ENCODE peak calls at places on chromosomes 12 and 14, in eight cellular contexts. C, O, P, R, Q, S, L and E are unnamed samples.

GRCh38 chr12:104738371-104738710 is 219.7 kb downstream of the SLC41A2 start:
- DNase-seq in C (no peak), O (no peak), P (no peak), R (no peak), Q (no peak), S (no peak), L (no peak), E (no peak)

GRCh38 chr14:87935081-87935828 is 57.7 kb downstream of the GALC start:
- DNase-seq in C (no peak), O (no peak), P (no peak), R (no peak), Q (no peak), S (no peak), L (no peak), E (no peak)

GRCh38 chr14:64758711-64759554 is 54.7 kb downstream of the PLEKHG3 start:
- DNase-seq in C (peak; percentile 83), O (peak; percentile 63), P (peak; percentile 82), R (peak; percentile 79), Q (peak; percentile 75), S (peak; percentile 75), L (no peak), E (no peak)

GRCh38 chr12:130838284-130838950 is 633 bp downstream of the STX2 start:
- DNase-seq in C (peak; percentile 23), O (peak; percentile 72), P (peak; percentile 37), R (no peak), Q (peak; percentile 59), S (peak; percentile 39), L (no peak), E (no peak)

GRCh38 chr14:105093426-105094192 is 28.4 kb upstream of the GPR132 start:
- DNase-seq in C (peak; percentile 76), O (peak; percentile 68), P (peak; percentile 93), R (no peak), Q (peak; percentile 78), S (peak; percentile 84), L (peak; percentile 96), E (no peak)

GRCh38 chr12:24081092-24081529 is 131.6 kb upstream of the SOX5 start:
- DNase-seq in C (no peak), O (no peak), P (no peak), R (no peak), Q (no peak), S (no peak), L (no peak), E (no peak)

GRCh38 chr12:115182239-115182638 is 498.3 kb upstream of the TBX3 start:
- DNase-seq in C (no peak), O (no peak), P (no peak), R (no peak), Q (no peak), S (no peak), L (no peak), E (no peak)

GRCh38 chr12:131364903-131365820 is 345.7 kb upstream of the SFSWAP start:
- DNase-seq in C (peak; percentile 63), O (no peak), P (no peak), R (no peak), Q (no peak), S (peak; percentile 64), L (no peak), E (no peak)

GRCh38 chr14:100975668-100976067 is 72.1 kb upstream of the RTL1 start:
- DNase-seq in C (no peak), O (no peak), P (no peak), R (no peak), Q (no peak), S (no peak), L (no peak), E (no peak)

GRCh38 chr14:69325646-69326265 is 65.8 kb downstream of the GALNT16 start:
- DNase-seq in C (peak; percentile 5), O (peak; percentile 37), P (no peak), R (no peak), Q (no peak), S (no peak), L (no peak), E (no peak)

GRCh38 chr12:121003650-121004049 is 12.6 kb downstream of the C12orf43 start:
- DNase-seq in C (no peak), O (no peak), P (peak; percentile 63), R (no peak), Q (peak; percentile 30), S (no peak), L (peak; percentile 57), E (no peak)

GRCh38 chr14:87916886-87917275 is 76.1 kb downstream of the GALC start:
- DNase-seq in C (no peak), O (no peak), P (no peak), R (no peak), Q (no peak), S (no peak), L (no peak), E (no peak)

GRCh38 chr14:23827100-23827892 is 126.3 kb upstream of the DHRS4 start:
- DNase-seq in C (no peak), O (no peak), P (no peak), R (no peak), Q (no peak), S (no peak), L (peak; percentile 28), E (no peak)

GRCh38 chr12:121822393-121823100 is 18.7 kb downstream of the SETD1B start:
- DNase-seq in C (no peak), O (no peak), P (no peak), R (no peak), Q (no peak), S (no peak), L (peak; percentile 74), E (no peak)

GRCh38 chr12:27361372-27361771 is 28.7 kb downstream of the BMAL2 start:
- DNase-seq in C (no peak), O (no peak), P (no peak), R (no peak), Q (no peak), S (no peak), L (no peak), E (no peak)

GRCh38 chr14:81986005-81986404 is 452.4 kb upstream of the SEL1L start:
- DNase-seq in C (no peak), O (no peak), P (no peak), R (no peak), Q (no peak), S (no peak), L (no peak), E (no peak)

GRCh38 chr14:81980601-81981310 is 447.1 kb upstream of the SEL1L start:
- DNase-seq in C (no peak), O (no peak), P (no peak), R (no peak), Q (no peak), S (no peak), L (no peak), E (no peak)

GRCh38 chr14:81982056-81982455 is 448.4 kb upstream of the SEL1L start:
- DNase-seq in C (no peak), O (no peak), P (no peak), R (no peak), Q (no peak), S (no peak), L (no peak), E (no peak)

DNA sequence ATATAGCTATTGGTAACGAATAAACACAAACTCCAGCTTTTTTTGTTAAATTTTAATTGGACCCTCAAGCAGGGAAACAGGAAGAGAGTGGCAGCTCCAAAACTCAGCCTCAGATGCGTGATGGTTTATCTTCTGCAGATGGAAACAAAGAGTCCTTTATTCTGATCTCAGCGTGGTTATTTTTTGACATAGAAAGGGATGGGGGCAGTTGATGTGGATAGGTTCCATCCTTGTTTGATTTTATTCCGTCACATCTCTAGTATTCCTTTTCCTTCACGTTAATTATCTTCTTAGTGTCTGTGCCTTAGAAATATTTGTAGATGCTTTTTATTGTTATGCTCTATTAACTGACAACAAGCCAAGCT is 447.6 kb upstream of the SEL1L start:
- DNase-seq in C (no peak), O (no peak), P (no peak), R (no peak), Q (no peak), S (no peak), L (no peak), E (no peak)
- H3K27ac ChIP-seq in C (no peak overlapping the region), O (no peak overlapping the region), P (no peak overlapping the region), R (no peak overlapping the region), Q (no peak overlapping the region), S (no peak overlapping the region), L (no peak overlapping the region), E (no peak overlapping the region)

DNA sequence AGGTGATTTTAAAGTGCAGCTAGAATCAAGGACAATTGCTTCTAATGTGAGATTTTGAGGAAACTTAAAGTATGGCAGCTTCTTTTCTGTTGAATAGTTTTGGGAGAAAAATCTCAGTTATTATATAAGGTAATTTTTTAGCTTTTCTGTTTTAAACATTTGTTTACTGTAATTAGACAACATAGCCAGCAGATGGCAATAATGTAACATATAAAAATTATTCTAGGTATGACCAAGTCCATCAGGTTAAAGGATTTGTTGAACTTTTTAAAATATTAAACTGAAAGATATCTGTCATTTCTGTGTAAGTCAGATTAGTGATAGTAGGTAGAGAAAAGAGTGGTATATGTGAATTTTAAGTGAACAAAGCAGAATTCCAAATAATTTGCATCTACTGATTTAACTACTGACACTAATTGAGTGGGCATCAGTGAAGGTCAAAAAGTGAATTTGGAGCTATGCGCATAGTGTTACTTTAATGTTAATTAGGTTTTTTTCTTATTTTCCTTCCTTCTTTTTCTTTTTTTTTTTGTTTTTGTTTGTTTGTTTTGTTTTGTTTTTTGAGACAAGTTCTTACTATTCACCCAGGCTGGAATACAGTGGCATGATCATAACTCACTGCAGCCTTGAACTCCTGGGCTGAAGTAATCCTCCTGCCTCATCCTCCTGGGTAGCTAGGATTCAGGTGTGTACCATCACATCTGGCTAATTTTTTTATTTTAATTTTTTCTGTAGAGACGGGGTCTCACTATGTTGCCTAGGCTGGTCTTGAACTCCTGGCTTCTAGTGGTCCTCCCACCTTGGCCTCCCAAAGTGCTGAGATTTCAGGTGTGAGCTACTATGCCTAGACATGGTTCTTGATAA is 18.6 kb downstream of the PRORP start:
- DNase-seq in C (no peak), O (no peak), P (no peak), R (no peak), Q (no peak), S (no peak), L (no peak), E (no peak)
- TF ChIP-seq CTCF in C (no peak), O (no peak), P (peak; percentile 31), R (peak; percentile 26), Q (peak; percentile 18), S (peak; percentile 60), L (peak; percentile 38), E (peak; percentile 49)

DNA sequence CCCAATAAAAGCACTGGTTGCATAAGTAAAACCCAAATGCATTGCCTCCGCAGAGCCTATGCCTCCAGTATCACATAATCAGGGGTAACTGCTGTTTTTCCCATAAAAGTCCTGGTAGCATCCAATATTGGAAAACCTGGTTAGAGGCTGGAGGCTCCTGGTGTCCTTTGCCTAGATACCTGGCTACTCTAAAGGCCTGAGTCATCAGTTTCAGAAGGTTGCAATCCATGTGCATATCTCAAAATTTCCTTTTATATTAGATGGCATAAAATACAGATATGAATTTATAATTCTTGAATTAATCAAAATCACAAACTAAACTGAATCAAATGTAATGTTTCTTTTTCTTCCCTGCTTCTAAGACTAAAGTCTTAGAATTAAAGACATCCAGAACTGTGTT is 164.2 kb upstream of the DCN start:
- DNase-seq in C (no peak), O (no peak), P (no peak), R (no peak), Q (no peak), S (no peak), L (no peak), E (no peak)
- H3K27ac ChIP-seq in C (no peak overlapping the region), O (no peak overlapping the region), P (no peak overlapping the region), R (no peak overlapping the region), Q (no peak overlapping the region), S (no peak overlapping the region), L (no peak overlapping the region), E (no peak overlapping the region)

DNA sequence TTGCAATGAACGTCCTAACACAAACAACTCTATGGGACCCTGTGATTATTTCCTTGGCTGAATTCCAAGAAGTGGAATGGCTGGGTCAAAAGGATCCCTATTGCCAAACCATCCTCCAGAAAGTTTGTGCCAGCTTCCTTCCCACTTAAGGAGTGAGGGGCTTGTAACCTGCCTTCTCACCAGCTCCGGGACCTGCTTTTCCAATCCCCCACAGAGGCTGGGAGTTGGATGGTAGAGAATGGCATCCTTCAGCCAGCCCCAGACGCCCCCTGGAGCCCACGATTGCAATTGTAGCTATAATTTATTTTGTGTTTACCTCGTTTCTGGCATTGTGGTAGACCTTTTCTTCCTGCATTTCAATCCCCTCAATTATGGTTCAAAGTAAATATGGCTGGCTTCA is 9.7 kb upstream of the ZDHHC22 start:
- DNase-seq in C (no peak), O (no peak), P (peak; percentile 25), R (no peak), Q (no peak), S (no peak), L (no peak), E (no peak)
- TF ChIP-seq CTCF in C (no peak), O (no peak), P (peak; percentile 51), R (peak; percentile 60), Q (peak; percentile 19), S (no peak), L (no peak), E (peak; percentile 8)